ENCODE peak calls at places on chromosomes 16 and 17, in eight cellular contexts. V is lung, D is A549, A is uterus, O is T-helper 17 cell, P is upper lobe of right lung, X is sigmoid colon, U is K562. K is an unnamed sample.
A peak's percentile ranks its signal among the peaks of the same experiment; 100 is the strongest.

GRCh38 chr17:73533801-73534574 is 110.3 kb downstream of the SDK2 start:
- DNase-seq in V (no peak), D (no peak), A (no peak), O (no peak), P (no peak), X (no peak), U (no peak), K (no peak)

GRCh38 chr17:50527155-50527762 is 5.3 kb upstream of the EPN3 start:
- DNase-seq in V (no peak), D (no peak), A (no peak), O (no peak), P (no peak), X (no peak), U (no peak), K (no peak)

GRCh38 chr16:3317315-3317999 is 12.2 kb downstream of the ZNF75A start:
- DNase-seq in V (no peak), D (peak; percentile 51), A (no peak), O (no peak), P (no peak), X (no peak), U (no peak), K (no peak)

GRCh38 chr17:31838641-31839225 is 20.3 kb downstream of the COPRS start:
- DNase-seq in V (no peak), D (no peak), A (no peak), O (no peak), P (no peak), X (no peak), U (no peak), K (no peak)

GRCh38 chr16:21001262-21001661 is 100.7 kb downstream of the LYRM1 start:
- DNase-seq in V (no peak), D (peak; percentile 47), A (no peak), O (no peak), P (no peak), X (no peak), U (peak; percentile 39), K (peak; percentile 70)

GRCh38 chr17:45837603-45838002 is 7.1 kb upstream of the SPPL2C start:
- DNase-seq in V (no peak), D (no peak), A (no peak), O (no peak), P (no peak), X (no peak), U (no peak), K (no peak)

GRCh38 chr17:30091771-30092170 is 24.8 kb upstream of the NSRP1 start:
- DNase-seq in V (no peak), D (peak; percentile 24), A (no peak), O (no peak), P (no peak), X (no peak), U (no peak), K (peak; percentile 14)

GRCh38 chr16:49366669-49367068 is 6.9 kb upstream of the C16orf78 start:
- DNase-seq in V (no peak), D (no peak), A (no peak), O (no peak), P (no peak), X (no peak), U (no peak), K (no peak)

GRCh38 chr17:45146616-45147101 is 1.6 kb upstream of the HEXIM1 start:
- DNase-seq in V (peak; percentile 57), D (peak; percentile 83), A (no peak), O (no peak), P (no peak), X (peak; percentile 84), U (no peak), K (no peak)

DNA sequence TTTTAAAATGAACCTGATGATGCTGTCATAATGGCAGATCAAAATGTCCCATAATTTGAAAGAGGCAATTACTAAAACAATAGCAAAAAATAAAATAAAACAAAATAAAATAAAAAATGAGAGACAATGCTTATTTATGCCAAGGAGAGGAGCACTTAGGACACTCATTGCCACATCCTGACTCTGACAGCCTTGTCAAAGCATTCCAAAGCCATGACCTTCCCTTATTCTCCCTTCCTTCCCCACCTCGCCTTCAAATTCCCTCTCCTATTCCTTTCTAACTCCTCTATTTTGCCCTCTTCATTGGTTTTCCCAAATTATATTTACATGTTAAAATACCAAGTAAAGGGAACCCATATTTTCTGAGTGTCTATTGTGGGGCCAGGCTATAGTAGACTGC is 220.0 kb downstream of the CDH13 start:
- DNase-seq in V (no peak), D (no peak), A (no peak), O (no peak), P (no peak), X (no peak), U (no peak), K (no peak)
- H3K9me3 ChIP-seq in V (no peaks in the 10 kb centered on the region), D (no peaks in the 10 kb centered on the region), A (peaks cover 3% of the 10 kb centered on the region), O (no peaks in the 10 kb centered on the region), P (peaks cover 4% of the 10 kb centered on the region), X (no peaks in the 10 kb centered on the region), U (peaks cover 2% of the 10 kb centered on the region), K (no peaks in the 10 kb centered on the region)

GRCh38 chr17:22268912-22269220 is 576.5 kb downstream of the KCNJ18 start:
- DNase-seq in V (no peak), D (no peak), A (no peak), O (no peak), P (no peak), X (no peak), U (no peak), K (no peak)

GRCh38 chr17:22273308-22273707 is 581.0 kb downstream of the KCNJ18 start:
- DNase-seq in V (no peak), D (no peak), A (no peak), O (no peak), P (peak; percentile 54), X (no peak), U (no peak), K (no peak)

GRCh38 chr17:22272363-22273146 is 580.2 kb downstream of the KCNJ18 start:
- DNase-seq in V (no peak), D (no peak), A (no peak), O (no peak), P (peak; percentile 10), X (no peak), U (no peak), K (no peak)

GRCh38 chr17:22268214-22268911 is 576.0 kb downstream of the KCNJ18 start:
- DNase-seq in V (no peak), D (no peak), A (no peak), O (no peak), P (peak; percentile 44), X (no peak), U (peak; percentile 29), K (no peak)

DNA sequence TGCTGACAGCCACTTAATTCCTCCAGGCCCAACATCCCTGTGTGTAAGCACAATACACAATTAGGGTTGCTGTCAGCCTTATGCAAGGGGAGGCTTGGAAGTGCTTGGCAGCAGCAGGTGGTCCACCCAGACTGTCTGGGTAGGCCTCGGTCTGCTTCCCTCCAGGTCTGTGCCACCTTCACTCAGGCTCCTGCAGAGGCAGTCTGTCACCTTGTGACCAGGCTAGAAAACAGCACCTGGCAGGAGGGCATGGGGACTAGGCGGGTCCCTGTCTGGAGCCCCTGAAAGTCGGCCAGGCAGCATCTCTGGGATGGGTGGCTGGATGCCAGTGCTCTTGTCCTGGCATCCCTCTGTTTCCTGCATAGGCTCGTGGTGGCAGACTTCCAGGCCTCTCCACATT is 578.1 kb downstream of the KCNJ18 start:
- DNase-seq in V (no peak), D (no peak), A (no peak), O (no peak), P (no peak), X (no peak), U (no peak), K (no peak)
- H3K9me3 ChIP-seq in V (peaks cover 13% of the 10 kb centered on the region), D (no peaks in the 10 kb centered on the region), A (no peaks in the 10 kb centered on the region), O (peaks cover 4% of the 10 kb centered on the region), P (no peaks in the 10 kb centered on the region), X (no peaks in the 10 kb centered on the region), U (no peaks in the 10 kb centered on the region), K (no peaks in the 10 kb centered on the region)

DNA sequence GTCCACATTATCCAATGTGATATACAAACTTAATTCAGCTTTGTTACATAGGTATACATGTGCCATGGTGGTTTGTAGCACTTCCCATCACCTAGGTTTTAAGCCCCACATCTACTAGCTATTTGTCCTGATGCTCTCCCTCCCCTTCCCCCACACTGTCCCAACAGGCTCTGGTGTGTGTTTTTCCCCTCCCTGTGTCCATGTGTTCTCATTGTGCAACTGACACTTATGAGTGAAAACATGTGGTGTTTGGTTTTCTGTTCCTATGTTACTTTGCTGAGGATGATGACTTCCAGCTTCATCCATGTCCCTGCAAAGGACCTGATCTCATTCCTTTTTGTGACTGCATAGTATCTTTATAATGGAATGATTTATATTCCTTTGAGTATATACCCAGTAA is 196.7 kb downstream of the CDH11 start:
- DNase-seq in V (no peak), D (no peak), A (peak; percentile 16), O (no peak), P (no peak), X (peak; percentile 63), U (no peak), K (no peak)
- H3K9me3 ChIP-seq in V (no peaks in the 10 kb centered on the region), D (no peaks in the 10 kb centered on the region), A (peaks cover 6% of the 10 kb centered on the region), O (no peaks in the 10 kb centered on the region), P (no peaks in the 10 kb centered on the region), X (peaks cover 5% of the 10 kb centered on the region), U (no peaks in the 10 kb centered on the region), K (no peaks in the 10 kb centered on the region)

GRCh38 chr17:22669721-22670120 is 977.4 kb downstream of the KCNJ18 start:
- DNase-seq in V (no peak), D (no peak), A (no peak), O (no peak), P (no peak), X (no peak), U (no peak), K (no peak)
- H3K9me3 ChIP-seq in V (peaks cover 17% of the 10 kb centered on the region), D (no peaks in the 10 kb centered on the region), A (no peaks in the 10 kb centered on the region), O (no peaks in the 10 kb centered on the region), P (no peaks in the 10 kb centered on the region), X (no peaks in the 10 kb centered on the region), U (no peaks in the 10 kb centered on the region), K (no peaks in the 10 kb centered on the region)

GRCh38 chr17:52837502-52837901 is 679.0 kb upstream of the CA10 start:
- DNase-seq in V (no peak), D (no peak), A (no peak), O (no peak), P (no peak), X (no peak), U (no peak), K (no peak)
- H3K9me3 ChIP-seq in V (peaks cover 2% of the 10 kb centered on the region), D (no peaks in the 10 kb centered on the region), A (no peaks in the 10 kb centered on the region), O (no peaks in the 10 kb centered on the region), P (no peaks in the 10 kb centered on the region), X (no peaks in the 10 kb centered on the region), U (peaks cover 2% of the 10 kb centered on the region), K (no peaks in the 10 kb centered on the region)

DNA sequence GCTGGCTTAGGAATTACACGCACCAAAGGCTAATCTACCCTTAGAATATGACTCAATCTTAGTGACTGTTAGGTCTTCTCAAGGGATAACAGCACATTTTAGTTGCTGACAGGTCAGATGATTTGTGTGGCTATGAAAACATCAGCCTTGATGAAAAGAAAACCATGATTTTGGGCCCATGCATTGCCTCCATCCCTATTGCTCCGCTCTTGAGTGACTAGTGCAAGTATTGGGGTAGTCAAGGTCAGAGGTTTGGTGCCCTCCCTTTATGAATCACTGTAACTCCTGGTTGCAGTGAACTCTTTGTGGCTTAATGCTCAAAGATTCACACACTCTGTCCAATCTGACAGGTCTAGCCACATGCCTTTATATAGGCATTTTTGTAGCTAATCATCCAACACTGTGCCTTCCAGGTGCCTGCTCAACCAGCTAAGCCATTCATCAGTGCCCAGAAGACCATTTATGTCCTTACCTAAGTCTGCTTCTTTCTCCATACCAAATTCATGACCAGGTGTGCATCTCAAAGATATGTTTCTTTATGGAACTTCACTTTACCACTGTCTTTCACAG is 251.6 kb downstream of the KCNJ2 start:
- DNase-seq in V (no peak), D (no peak), A (no peak), O (no peak), P (no peak), X (no peak), U (no peak), K (no peak)
- H3K9me3 ChIP-seq in V (no peaks in the 10 kb centered on the region), D (no peaks in the 10 kb centered on the region), A (no peaks in the 10 kb centered on the region), O (no peaks in the 10 kb centered on the region), P (no peaks in the 10 kb centered on the region), X (no peaks in the 10 kb centered on the region), U (no peaks in the 10 kb centered on the region), K (no peaks in the 10 kb centered on the region)

K was measured in esophagus muscularis mucosa.